ENCODE peak calls at places on chromosomes 11 and 22, in four cellular contexts. One of them, this sample, is unnamed.

GRCh38 chr11:69218271-69218682 is 62.5 kb downstream of the SMIM38 start:
- DNase-seq in activated CD4-positive, alpha-beta T cell treated with anti-CD3 and anti-CD28 coated beads, Interleukin-2, amount 10 ng/mL, durations not matched to agents 7 days and 5 days: no peak
- DNase-seq in HuH-7.5: no peak
- DNase-seq in heart left ventricle: no peak
- DNase-seq in this sample: no peak

GRCh38 chr22:16970446-16970845 is 37.6 kb downstream of the GAB4 start:
- DNase-seq in heart left ventricle: no peak
- DNase-seq in activated CD4-positive, alpha-beta T cell treated with anti-CD3 and anti-CD28 coated beads, Interleukin-2, amount 10 ng/mL, durations not matched to agents 7 days and 5 days: peak; percentile 29
- DNase-seq in HuH-7.5: no peak
- DNase-seq in this sample: no peak

GRCh38 chr11:92739020-92739419 is 230.4 kb upstream of the MTNR1B start:
- DNase-seq in activated CD4-positive, alpha-beta T cell treated with anti-CD3 and anti-CD28 coated beads, Interleukin-2, amount 10 ng/mL, durations not matched to agents 7 days and 5 days: no peak
- DNase-seq in HuH-7.5: no peak
- DNase-seq in heart left ventricle: no peak
- DNase-seq in this sample: no peak

GRCh38 chr11:68724293-68724692 is 27.0 kb downstream of the TESMIN start:
- DNase-seq in HuH-7.5: no peak
- DNase-seq in heart left ventricle: no peak
- DNase-seq in activated CD4-positive, alpha-beta T cell treated with anti-CD3 and anti-CD28 coated beads, Interleukin-2, amount 10 ng/mL, durations not matched to agents 7 days and 5 days: no peak
- DNase-seq in this sample: no peak

GRCh38 chr22:46547179-46547882 is 9.9 kb upstream of the CELSR1 start:
- DNase-seq in HuH-7.5: no peak
- DNase-seq in activated CD4-positive, alpha-beta T cell treated with anti-CD3 and anti-CD28 coated beads, Interleukin-2, amount 10 ng/mL, durations not matched to agents 7 days and 5 days: no peak
- DNase-seq in heart left ventricle: no peak
- DNase-seq in this sample: peak; percentile 67

GRCh38 chr11:15757299-15757698 is 599.0 kb downstream of the SOX6 start:
- DNase-seq in HuH-7.5: no peak
- DNase-seq in activated CD4-positive, alpha-beta T cell treated with anti-CD3 and anti-CD28 coated beads, Interleukin-2, amount 10 ng/mL, durations not matched to agents 7 days and 5 days: no peak
- DNase-seq in heart left ventricle: no peak
- DNase-seq in this sample: no peak

GRCh38 chr11:113894421-113894996 is 10.1 kb upstream of the HTR3B start:
- DNase-seq in HuH-7.5: no peak
- DNase-seq in activated CD4-positive, alpha-beta T cell treated with anti-CD3 and anti-CD28 coated beads, Interleukin-2, amount 10 ng/mL, durations not matched to agents 7 days and 5 days: no peak
- DNase-seq in heart left ventricle: no peak
- DNase-seq in this sample: no peak

GRCh38 chr11:125272092-125272491 is 107.5 kb downstream of the PKNOX2 start:
- DNase-seq in heart left ventricle: no peak
- DNase-seq in HuH-7.5: no peak
- DNase-seq in activated CD4-positive, alpha-beta T cell treated with anti-CD3 and anti-CD28 coated beads, Interleukin-2, amount 10 ng/mL, durations not matched to agents 7 days and 5 days: no peak
- DNase-seq in this sample: peak; percentile 44

GRCh38 chr11:92401507-92401906 is 176.9 kb downstream of the FAT3 start:
- DNase-seq in heart left ventricle: no peak
- DNase-seq in activated CD4-positive, alpha-beta T cell treated with anti-CD3 and anti-CD28 coated beads, Interleukin-2, amount 10 ng/mL, durations not matched to agents 7 days and 5 days: no peak
- DNase-seq in HuH-7.5: no peak
- DNase-seq in this sample: no peak